ENCODE peak calls at places on chromosomes 12 and 14, in seven cellular contexts. R is Caco-2, T is endodermal cell, V is AG09319, Z is Calu3, X is iPS-NIHi11, W is HEK293T. A is an unnamed sample.

GRCh38 chr14:71730471-71730870 is 201.8 kb upstream of the RGS6 start:
- DNase-seq in R (no peak), T (no peak), V (no peak), Z (no peak), X (no peak), W (no peak), A (no peak)

GRCh38 chr12:50055831-50056628 is 1.4 kb upstream of the ASIC1 start:
- DNase-seq in R (peak), T (peak), V (no peak), Z (peak), X (peak), W (peak), A (peak)

GRCh38 chr12:2958432-2959193 is 584 bp upstream of the TEAD4 start:
- DNase-seq in R (peak), T (peak), V (peak), Z (peak), X (peak), W (peak), A (peak)

GRCh38 chr14:100906420-100906819 is 2.9 kb upstream of the RTL1 start:
- DNase-seq in R (no peak), T (peak), V (no peak), Z (no peak), X (peak), W (no peak), A (no peak)

GRCh38 chr14:77005559-77005958 is 22.9 kb downstream of the IRF2BPL start:
- DNase-seq in R (no peak), T (no peak), V (no peak), Z (no peak), X (no peak), W (no peak), A (no peak)

GRCh38 chr14:39303100-39303499 is 69.4 kb downstream of the MIA2 start:
- DNase-seq in R (no peak), T (no peak), V (no peak), Z (no peak), X (no peak), W (no peak), A (no peak)

GRCh38 chr12:89662623-89663022 is 46.0 kb downstream of the ATP2B1 start:
- DNase-seq in R (no peak), T (no peak), V (no peak), Z (no peak), X (no peak), W (no peak), A (no peak)

GRCh38 chr12:1481326-1481725 is 113.1 kb downstream of the FBXL14 start:
- DNase-seq in R (no peak), T (peak), V (no peak), Z (no peak), X (no peak), W (no peak), A (no peak)

GRCh38 chr14:101290681-101291080 is 270.6 kb upstream of the DIO3 start:
- DNase-seq in R (no peak), T (no peak), V (no peak), Z (no peak), X (no peak), W (no peak), A (no peak)

GRCh38 chr14:75011356-75012097 is 8.8 kb downstream of the EIF2B2 start:
- DNase-seq in R (no peak), T (no peak), V (no peak), Z (no peak), X (no peak), W (no peak), A (no peak)

GRCh38 chr12:97048421-97049035 is 141.5 kb downstream of the NEDD1 start:
- DNase-seq in R (no peak), T (no peak), V (no peak), Z (no peak), X (no peak), W (no peak), A (no peak)

GRCh38 chr14:75310295-75311059 is 31.8 kb downstream of the FOS start:
- DNase-seq in R (no peak), T (peak), V (peak), Z (peak), X (peak), W (no peak), A (peak)

GRCh38 chr14:33510991-33511390 is 439.9 kb downstream of the EGLN3 start:
- DNase-seq in R (no peak), T (no peak), V (no peak), Z (no peak), X (no peak), W (no peak), A (no peak)

GRCh38 chr12:84397279-84397678 is 515.3 kb downstream of the SLC6A15 start:
- DNase-seq in R (no peak), T (no peak), V (no peak), Z (no peak), X (no peak), W (no peak), A (no peak)

GRCh38 chr12:120252071-120252906 is 13.2 kb downstream of the PXN start:
- DNase-seq in R (no peak), T (no peak), V (no peak), Z (no peak), X (no peak), W (no peak), A (no peak)

GRCh38 chr14:32594766-32595165 is 265.7 kb downstream of the AKAP6 start:
- DNase-seq in R (no peak), T (no peak), V (peak), Z (no peak), X (no peak), W (no peak), A (no peak)

GRCh38 chr12:132327351-132328171 is 1.8 kb downstream of the GALNT9 start:
- DNase-seq in R (no peak), T (no peak), V (peak), Z (peak), X (no peak), W (no peak), A (peak)

GRCh38 chr14:103243764-103244737 is 90.0 kb upstream of the EIF5 start:
- DNase-seq in R (no peak), T (no peak), V (no peak), Z (no peak), X (no peak), W (no peak), A (no peak)

GRCh38 chr12:25811656-25812126 is 146.8 kb upstream of the RASSF8 start:
- DNase-seq in R (no peak), T (no peak), V (no peak), Z (no peak), X (no peak), W (peak), A (no peak)

GRCh38 chr12:11696084-11696483 is 46.6 kb downstream of the ETV6 start:
- DNase-seq in R (no peak), T (no peak), V (no peak), Z (no peak), X (no peak), W (no peak), A (peak)

GRCh38 chr14:55430024-55430690 is 10.3 kb downstream of the TBPL2 start:
- DNase-seq in R (peak), T (peak), V (peak), Z (peak), X (peak), W (peak), A (peak)

A was measured in body of pancreas.